ENCODE peak calls at places on chromosomes 3 and 15, in nine cellular contexts. H is body of pancreas, I is breast epithelium, V is PC-3, Y is uterus, D is K562, G is lower lobe of right lung, P is fibroblast of lung, L is lung. X is an unnamed sample. For H3K4me1 and H3K9me3, the result is how much of the 10 kb centered on the place peaks cover.

GRCh38 chr3:39095146-39095677 is 12.2 kb downstream of the GORASP1 start:
- DNase-seq in I (no peak), L (no peak), D (no peak), P (no peak), H (no peak), Y (peak), G (no peak), V (no peak), X (no peak)

GRCh38 chr15:98896002-98896721 is 111.4 kb downstream of the PGPEP1L start:
- DNase-seq in D (no peak), V (peak), G (no peak), I (no peak), H (no peak), L (no peak), P (peak), Y (no peak), X (no peak)

GRCh38 chr3:111695584-111696213 is 100.6 kb upstream of the ZBED2 start:
- DNase-seq in G (no peak), I (no peak), D (no peak), V (peak), Y (no peak), H (no peak), P (peak), L (no peak), X (no peak)

GRCh38 chr3:55724851-55725250 is 237.7 kb upstream of the WNT5A start:
- DNase-seq in Y (no peak), H (no peak), G (no peak), P (no peak), D (no peak), V (no peak), I (no peak), L (no peak), X (no peak)

GRCh38 chr3:16399473-16399872 is 114.0 kb downstream of the RFTN1 start:
- DNase-seq in H (no peak), Y (peak), I (no peak), L (peak), D (peak), V (peak), G (no peak), P (peak), X (peak)

GRCh38 chr15:66452971-66453580 is 44.5 kb downstream of the SNAPC5 start:
- DNase-seq in H (no peak), G (no peak), Y (no peak), I (no peak), L (no peak), V (no peak), D (no peak), P (no peak), X (no peak)

GRCh38 chr3:39398700-39399099 is 7.8 kb upstream of the RPSA start:
- DNase-seq in Y (no peak), I (no peak), P (no peak), G (no peak), L (no peak), D (peak), H (no peak), V (no peak), X (no peak)

GRCh38 chr3:45665101-45665572 is 24.1 kb upstream of the SACM1L start:
- DNase-seq in G (no peak), Y (no peak), V (peak), D (peak), H (peak), P (peak), L (no peak), I (no peak), X (peak)

GRCh38 chr15:99994849-99995248 is 261.6 kb upstream of the LYSMD4 start:
- DNase-seq in P (no peak), V (no peak), H (no peak), D (no peak), Y (no peak), I (peak), G (no peak), L (no peak), X (no peak)

GRCh38 chr3:65945953-65946352 is 92.8 kb downstream of the MAGI1 start:
- DNase-seq in Y (no peak), D (no peak), V (no peak), L (no peak), I (no peak), G (no peak), P (no peak), H (no peak), X (no peak)

GRCh38 chr15:48424076-48424475 is 92.8 kb downstream of the DUT start:
- DNase-seq in Y (no peak), H (no peak), V (peak), G (no peak), P (no peak), L (no peak), I (no peak), D (no peak), X (no peak)

GRCh38 chr3:34533468-34533867 is 735.0 kb downstream of the PDCD6IP start:
- DNase-seq in Y (no peak), G (no peak), I (no peak), V (no peak), H (no peak), L (no peak), P (no peak), D (no peak), X (no peak)

GRCh38 chr3:195352895-195353488 is 82.0 kb upstream of the XXYLT1 start:
- DNase-seq in I (no peak), P (peak), H (no peak), D (peak), Y (no peak), L (no peak), G (no peak), V (peak), X (no peak)

GRCh38 chr3:129505341-129505740 is 23.1 kb upstream of the RHO start:
- DNase-seq in D (no peak), H (no peak), P (no peak), L (no peak), I (no peak), Y (no peak), G (no peak), V (no peak), X (no peak)
- H3K4me1 ChIP-seq in D (under half), H (under half), P (under half), L (under half), I (under half), Y (under half), G (under half), V (under half), X (under half)

GRCh38 chr3:196322-197153 is at the start of gene CHL1:
- DNase-seq in Y (no peak), D (no peak), P (peak), L (no peak), H (no peak), G (peak), I (no peak), V (no peak), X (no peak)

GRCh38 chr3:194421-194820 is 2.1 kb upstream of the CHL1 start:
- DNase-seq in D (no peak), P (no peak), H (no peak), G (no peak), I (no peak), Y (no peak), L (no peak), V (no peak), X (no peak)

GRCh38 chr3:194006-194405 is 2.6 kb upstream of the CHL1 start:
- DNase-seq in H (no peak), Y (no peak), P (no peak), V (no peak), G (no peak), L (no peak), D (no peak), I (no peak), X (no peak)

GRCh38 chr3:195662-196061 is 901 bp upstream of the CHL1 start:
- DNase-seq in V (no peak), P (no peak), G (no peak), I (no peak), L (no peak), H (no peak), D (no peak), Y (no peak), X (no peak)

GRCh38 chr3:192215-192929 is 4.2 kb upstream of the CHL1 start:
- DNase-seq in V (no peak), Y (no peak), I (no peak), H (no peak), D (no peak), G (no peak), P (no peak), L (no peak), X (no peak)
- H3K9me3 ChIP-seq in V (under half), Y (under half), I (under half), H (under half), D (under half), G (under half), P (under half), L (under half), X (under half)

GRCh38 chr3:177905173-177905894 is 630.9 kb upstream of the KCNMB2 start:
- DNase-seq in I (no peak), V (peak), Y (no peak), L (no peak), G (no peak), D (no peak), P (peak), H (no peak), X (no peak)

GRCh38 chr3:177904661-177905060 is 631.6 kb upstream of the KCNMB2 start:
- DNase-seq in L (no peak), I (no peak), Y (no peak), P (no peak), G (no peak), D (no peak), H (no peak), V (peak), X (no peak)

GRCh38 chr3:177906573-177907229 is 629.5 kb upstream of the KCNMB2 start:
- DNase-seq in P (no peak), H (no peak), D (no peak), V (peak), G (no peak), L (no peak), I (no peak), Y (no peak), X (no peak)

DNA sequence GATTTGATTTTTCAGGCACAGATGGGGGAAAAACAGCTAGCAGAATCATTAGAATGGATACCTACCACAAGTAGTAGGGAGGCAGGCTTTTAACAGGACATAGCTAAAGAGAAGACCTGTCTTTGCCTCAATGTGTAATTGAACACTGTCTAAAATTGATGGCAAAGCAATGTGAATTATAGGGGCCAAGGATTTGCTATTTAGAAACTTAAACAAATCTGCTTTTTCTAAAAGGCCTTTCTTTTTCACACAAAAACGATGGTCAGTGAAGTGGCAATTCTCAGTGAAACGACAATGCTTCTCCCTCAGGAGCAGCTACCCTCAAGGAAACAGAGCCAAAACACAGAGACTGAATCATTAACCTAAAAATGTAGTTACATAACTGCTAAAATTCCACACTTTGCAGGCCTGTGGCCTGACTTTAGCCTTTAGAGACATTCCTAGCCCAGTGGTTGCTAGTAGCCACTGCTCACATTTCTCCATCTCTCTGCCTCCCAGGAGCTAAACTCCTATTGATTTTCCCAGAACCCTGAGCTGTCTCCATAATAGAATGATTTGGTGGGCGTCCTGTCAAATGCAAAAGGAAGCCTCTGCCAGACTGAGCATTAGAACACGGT is 630.2 kb upstream of the KCNMB2 start:
- DNase-seq in D (no peak), Y (no peak), V (peak), L (no peak), I (no peak), G (no peak), P (peak), H (peak), X (no peak)
- TF ChIP-seq CTCF in D (no peak), Y (no peak), V (no peak), L (no peak), I (no peak), G (no peak), P (no peak), H (peak), X (no peak)

DNA sequence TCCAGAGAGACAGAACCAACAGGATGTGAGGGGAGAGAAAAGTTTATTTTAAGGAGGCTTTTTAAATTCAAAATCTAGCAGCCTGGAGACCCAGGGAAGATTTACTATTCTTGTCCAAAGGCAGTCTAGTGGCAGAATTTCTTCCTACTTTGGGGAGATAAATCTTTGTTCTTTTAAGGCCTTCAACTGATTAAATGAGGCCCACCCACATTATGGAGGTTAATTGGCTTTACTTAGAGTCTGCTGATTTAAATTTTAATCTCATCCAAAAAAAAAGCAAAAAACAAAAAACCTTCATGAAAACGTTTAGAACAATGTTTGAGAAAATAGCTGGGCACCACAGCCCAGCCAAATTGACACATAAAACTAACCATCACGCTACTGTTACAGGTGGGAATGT is 41.3 kb downstream of the TMOD3 start:
- DNase-seq in Y (no peak), G (no peak), P (no peak), I (no peak), D (no peak), V (no peak), H (no peak), L (no peak), X (no peak)
- H3K4me1 ChIP-seq in Y (under half), G (under half), P (under half), I (under half), D (under half), V (under half), H (under half), L (under half), X (under half)

GRCh38 chr3:353191-353739 is 156.7 kb downstream of the CHL1 start:
- DNase-seq in D (no peak), P (no peak), Y (no peak), G (no peak), H (no peak), V (no peak), I (no peak), L (no peak), X (no peak)
- H3K9me3 ChIP-seq in D (under half), P (under half), Y (under half), G (under half), H (under half), V (under half), I (under half), L (under half), X (under half)

DNA sequence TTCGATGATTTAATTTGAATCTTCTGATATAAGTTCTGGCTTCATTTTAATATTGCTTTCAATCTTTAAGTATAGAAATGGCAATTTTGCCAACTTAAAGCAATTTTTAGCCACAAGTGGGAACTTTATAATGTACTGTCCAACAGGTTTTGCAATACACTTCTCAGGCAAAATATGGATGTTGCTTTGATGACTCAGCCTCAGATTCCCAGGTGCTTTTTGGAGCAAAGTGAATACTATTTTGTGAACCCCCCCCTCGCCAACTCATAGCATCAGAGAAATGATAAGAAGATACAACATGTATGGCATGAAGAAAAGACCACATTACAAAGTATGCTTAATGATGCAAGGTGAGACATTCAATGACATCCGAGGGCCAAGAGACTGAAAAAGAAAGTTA is 158.1 kb downstream of the GABRB3 start:
- DNase-seq in G (no peak), D (no peak), H (no peak), P (no peak), I (no peak), Y (no peak), V (peak), L (no peak), X (no peak)
- TF ChIP-seq CTCF in G (no peak), D (no peak), H (no peak), P (no peak), I (no peak), Y (no peak), V (no peak), L (no peak), X (no peak)

GRCh38 chr3:129604223-129604941 is 2.1 kb downstream of the PLXND1 start:
- DNase-seq in L (no peak), H (no peak), I (no peak), D (no peak), G (no peak), P (no peak), V (peak), Y (no peak), X (no peak)
- H3K4me1 ChIP-seq in L (under half), H (half or more), I (under half), D (under half), G (half or more), P (under half), V (under half), Y (under half), X (under half)

DNA sequence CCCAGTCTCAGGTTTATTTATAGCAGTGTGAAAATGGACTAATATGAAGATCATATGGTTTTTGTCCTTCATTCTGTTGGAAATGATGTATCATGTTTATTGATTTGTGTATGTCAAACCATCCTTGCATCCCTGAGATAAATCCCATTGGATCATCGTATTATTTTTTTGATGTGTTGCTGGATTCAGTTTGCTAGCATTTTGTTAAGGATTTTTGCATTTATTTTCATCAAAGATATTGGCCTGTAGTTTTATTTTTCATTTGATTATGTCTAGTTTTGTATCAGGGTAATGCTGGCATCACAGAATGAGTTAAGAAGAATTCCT is 34.3 kb downstream of the FAIM start:
- DNase-seq in P (no peak), I (no peak), D (no peak), V (no peak), H (no peak), G (no peak), L (no peak), Y (no peak), X (no peak)
- H3K9me3 ChIP-seq in P (under half), I (half or more), D (under half), V (under half), H (under half), G (under half), L (under half), Y (under half), X (under half)

GRCh38 chr15:82809308-82810060 is at the start of gene WHAMM:
- DNase-seq in L (peak), G (peak), H (peak), V (peak), Y (peak), P (peak), I (peak), D (peak), X (peak)
- TF ChIP-seq CTCF in L (no peak), G (no peak), H (no peak), V (no peak), Y (no peak), P (no peak), I (no peak), D (no peak), X (no peak)

GRCh38 chr3:182570934-182571594 is 222.2 kb upstream of the ATP11B start:
- DNase-seq in H (no peak), D (no peak), Y (no peak), I (no peak), G (no peak), L (no peak), V (no peak), P (no peak), X (no peak)

GRCh38 chr3:182575941-182576340 is 217.4 kb upstream of the ATP11B start:
- DNase-seq in D (no peak), H (no peak), G (no peak), V (no peak), I (no peak), P (no peak), Y (no peak), L (no peak), X (no peak)
- H3K4me1 ChIP-seq in D (under half), H (under half), G (under half), V (under half), I (under half), P (under half), Y (under half), L (under half), X (under half)